ENCODE peak calls at places on chromosomes 3 and 15, in ten cellular contexts. V is pancreas, L is hepatocyte, M is endodermal cell, C is spleen, W is brain microvascular endothelial cell, B is gastrocnemius medialis, H is body of pancreas, P is A673, E is HepG2. N is an unnamed sample.

GRCh38 chr3:141860086-141860669 is 16.3 kb upstream of the ATP1B3 start:
- DNase-seq in M (no peak), V (no peak), W (no peak), H (no peak), C (no peak), L (no peak), E (no peak), P (no peak), B (no peak), N (no peak)

GRCh38 chr3:30662836-30663235 is 56.4 kb downstream of the TGFBR2 start:
- DNase-seq in E (no peak), M (no peak), P (no peak), W (no peak), H (no peak), L (no peak), V (no peak), B (no peak), C (no peak), N (no peak)

GRCh38 chr3:143307613-143308183 is 188.1 kb downstream of the CHST2 start:
- DNase-seq in M (no peak), H (no peak), V (no peak), P (no peak), B (no peak), L (peak; percentile 44), W (peak; percentile 59), C (no peak), E (no peak), N (no peak)

GRCh38 chr3:134615743-134616142 is 35.1 kb downstream of the KY start:
- DNase-seq in M (no peak), L (no peak), E (no peak), V (no peak), P (no peak), H (no peak), C (no peak), B (no peak), W (no peak), N (no peak)

GRCh38 chr15:98647026-98647773 is 1.1 kb upstream of the IGF1R start:
- DNase-seq in V (peak; percentile 91), W (peak; percentile 21), B (peak; percentile 20), H (peak; percentile 79), P (peak; percentile 86), E (peak; percentile 51), C (peak; percentile 93), L (peak; percentile 91), M (peak; percentile 94), N (peak; percentile 59)

GRCh38 chr3:104764499-104764898 is 602.2 kb upstream of the ALCAM start:
- DNase-seq in C (no peak), P (no peak), W (no peak), B (no peak), E (no peak), V (no peak), M (no peak), H (no peak), L (no peak), N (no peak)

GRCh38 chr3:158568784-158569183 is 2.2 kb upstream of the MLF1 start:
- DNase-seq in H (no peak), W (no peak), B (no peak), L (no peak), V (no peak), E (no peak), C (no peak), M (no peak), P (no peak), N (no peak)

GRCh38 chr3:126117786-126118185 is 33.9 kb upstream of the SLC41A3 start:
- DNase-seq in C (peak; percentile 68), M (peak; percentile 24), L (no peak), V (peak; percentile 43), E (no peak), B (peak; percentile 8), H (no peak), W (no peak), P (no peak), N (no peak)

GRCh38 chr3:124768812-124769211 is 38.6 kb downstream of the UMPS start:
- DNase-seq in P (peak; percentile 57), V (no peak), W (no peak), L (peak; percentile 35), E (peak; percentile 42), B (no peak), M (peak; percentile 79), H (peak; percentile 21), C (peak; percentile 59), N (no peak)

GRCh38 chr3:134456121-134456520 is 29.7 kb downstream of the ANAPC13 start:
- DNase-seq in B (no peak), W (no peak), V (no peak), H (no peak), M (peak; percentile 22), C (no peak), E (no peak), P (no peak), L (no peak), N (no peak)

GRCh38 chr3:89025185-89025584 is 82.2 kb upstream of the EPHA3 start:
- DNase-seq in P (peak; percentile 90), B (no peak), E (no peak), C (no peak), H (no peak), W (no peak), L (no peak), V (no peak), M (no peak), N (no peak)

GRCh38 chr15:82231233-82231632 is 31.3 kb downstream of the EFL1 start:
- DNase-seq in E (no peak), L (no peak), P (no peak), C (no peak), M (no peak), V (no peak), H (no peak), W (no peak), B (no peak), N (no peak)

GRCh38 chr15:80367094-80367493 is 37.1 kb upstream of the ARNT2 start:
- DNase-seq in C (no peak), E (peak; percentile 3), H (no peak), W (peak; percentile 3), B (no peak), L (no peak), M (peak; percentile 87), V (no peak), P (peak; percentile 24), N (no peak)

GRCh38 chr3:111735271-111735758 is 123.8 kb upstream of the PHLDB2 start:
- DNase-seq in B (no peak), V (no peak), M (no peak), W (peak; percentile 96), H (no peak), E (peak; percentile 90), L (peak; percentile 71), P (peak; percentile 45), C (no peak), N (no peak)

GRCh38 chr3:196985298-196985697 is 16.7 kb upstream of the PIGZ start:
- DNase-seq in H (no peak), B (no peak), M (no peak), L (peak; percentile 48), P (no peak), C (peak; percentile 41), W (no peak), E (no peak), V (no peak), N (no peak)

DNA sequence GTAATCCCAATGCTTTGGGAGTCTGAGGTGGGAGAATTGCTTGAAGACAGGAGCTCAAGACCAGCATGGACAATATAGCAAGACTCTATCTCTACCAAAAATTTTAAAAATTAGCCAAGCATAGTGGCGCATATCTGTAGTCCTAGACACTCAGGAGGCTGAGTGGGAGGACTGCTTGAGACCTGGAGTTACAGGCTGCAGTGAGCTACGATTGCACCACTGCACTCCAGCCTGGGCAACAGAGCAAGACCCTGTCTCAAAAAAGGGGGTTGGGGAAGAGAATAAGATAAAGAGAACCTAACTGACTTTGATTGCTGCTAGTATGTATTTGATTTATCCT is 755 bp downstream of the CD200R1 start:
- DNase-seq in P (no peak), L (no peak), C (no peak), W (no peak), H (no peak), B (no peak), V (no peak), M (no peak), E (no peak), N (no peak)
- H3K27ac ChIP-seq in P (no peak overlapping the region), L (no peak overlapping the region), C (peak overlapping the region; percentile 80), W (no peak overlapping the region), H (no peak overlapping the region), B (no peak overlapping the region), V (no peak overlapping the region), M (no peak overlapping the region), E (no peak overlapping the region), N (peak overlapping the region; percentile 69)

GRCh38 chr3:175764722-175765121 is 905.6 kb downstream of the NAALADL2 start:
- DNase-seq in W (no peak), H (no peak), C (no peak), E (no peak), P (no peak), B (no peak), L (no peak), V (no peak), M (no peak), N (no peak)
- TF ChIP-seq CTCF in W (no peak), H (no peak), C (no peak), E (no peak), P (no peak), B (no peak), L (no peak), V (no peak), M (no peak), N (no peak)

DNA sequence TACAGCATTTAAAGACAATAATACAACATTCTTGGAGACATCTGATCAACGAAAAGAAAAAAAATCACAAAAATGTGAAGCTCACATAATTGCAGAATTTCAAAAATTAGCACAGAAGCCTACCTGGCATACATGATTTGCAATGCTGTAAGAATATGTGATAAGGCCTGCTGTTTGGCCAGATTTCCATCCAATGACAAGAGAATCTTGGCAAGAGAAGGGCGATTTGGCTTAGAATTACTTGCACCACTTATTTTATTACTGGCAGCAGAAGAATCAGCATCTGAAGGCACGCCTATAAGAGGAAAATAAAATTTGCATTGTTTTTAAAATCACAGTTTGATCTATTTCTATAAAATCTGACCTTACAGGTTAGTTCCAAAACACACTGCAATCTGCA is 70.2 kb upstream of the OCA2 start:
- DNase-seq in H (no peak), C (no peak), L (no peak), W (no peak), E (no peak), P (no peak), B (no peak), M (no peak), V (no peak), N (no peak)
- H3K27me3 ChIP-seq in H (no peaks in the 10 kb centered on the region), C (no peaks in the 10 kb centered on the region), L (no peaks in the 10 kb centered on the region), W (no peaks in the 10 kb centered on the region), E (no peaks in the 10 kb centered on the region), P (no peaks in the 10 kb centered on the region), B (no peaks in the 10 kb centered on the region), M (no peaks in the 10 kb centered on the region), V (no peaks in the 10 kb centered on the region), N (no peaks in the 10 kb centered on the region)

GRCh38 chr3:151609491-151609890 is 124.2 kb upstream of the AADACL2 start:
- DNase-seq in L (no peak), B (no peak), C (no peak), V (no peak), W (no peak), M (no peak), P (no peak), H (no peak), E (no peak), N (no peak)

GRCh38 chr3:151612119-151612518 is 121.6 kb upstream of the AADACL2 start:
- DNase-seq in P (no peak), W (no peak), M (no peak), V (no peak), E (no peak), C (no peak), L (no peak), H (no peak), B (no peak), N (no peak)

GRCh38 chr3:151615464-151615863 is 118.3 kb upstream of the AADACL2 start:
- DNase-seq in P (peak; percentile 82), L (no peak), V (no peak), E (no peak), H (no peak), M (no peak), C (no peak), B (no peak), W (no peak), N (no peak)

GRCh38 chr3:151611464-151611863 is 122.3 kb upstream of the AADACL2 start:
- DNase-seq in P (no peak), L (no peak), H (no peak), E (no peak), C (no peak), V (no peak), B (no peak), M (no peak), W (no peak), N (no peak)
- H3K27ac ChIP-seq in P (no peak overlapping the region), L (no peak overlapping the region), H (no peak overlapping the region), E (no peak overlapping the region), C (no peak overlapping the region), V (no peak overlapping the region), B (no peak overlapping the region), M (no peak overlapping the region), W (no peak overlapping the region), N (no peak overlapping the region)